ENCODE peak calls at places on chromosomes 12 and 14, in ten cellular contexts. B is activated CD4-positive, CD25-positive, alpha-beta regulatory T cell treated with anti-CD3 and anti-CD28 coated beads, Interleukin-2, amount 50 U/mL, for 16 hours; Y is cardiac muscle cell; Z is NAMALWA; R is C1 segment of cervical spinal cord; D is stimulated activated CD4-positive, alpha-beta T cell treated with anti-CD3 and anti-CD28 coated beads, Interleukin-12 subunit alpha, Interleukin-12 subunit beta, amount 100 ng/mL, for 24 hours; I is NCI-H1105 treated with DMSO at 0.1 percent for 48 hours; J is NCI-H1436; A is SK-N-SH; V is left cardiac atrium. W is an unnamed sample.

GRCh38 chr14:58626441-58626840 is 11.3 kb upstream of the DACT1 start:
- DNase-seq in A (no peak), B (no peak), I (no peak), Z (no peak), V (no peak), J (no peak), R (no peak), D (no peak), Y (peak), W (no peak)

GRCh38 chr12:30694412-30694955 is 1.2 kb downstream of the IPO8 start:
- DNase-seq in Z (no peak), A (no peak), R (no peak), Y (peak), B (no peak), V (no peak), J (no peak), D (no peak), I (peak), W (no peak)

GRCh38 chr12:30939234-30939633 is 12.7 kb downstream of the TSPAN11 start:
- DNase-seq in B (no peak), J (no peak), R (no peak), A (no peak), Y (no peak), I (no peak), D (no peak), Z (no peak), V (no peak), W (no peak)

GRCh38 chr12:3247596-3248270 is 170.6 kb downstream of the TSPAN9 start:
- DNase-seq in R (no peak), J (peak), B (no peak), V (no peak), Z (no peak), D (no peak), A (peak), I (no peak), Y (no peak), W (no peak)

GRCh38 chr12:7162691-7163114 is 26.8 kb upstream of the PEX5 start:
- DNase-seq in B (no peak), R (no peak), V (peak), Y (no peak), A (no peak), J (peak), Z (no peak), I (peak), D (no peak), W (peak)

GRCh38 chr12:52296572-52297215 is 5.4 kb upstream of the KRT81 start:
- DNase-seq in B (no peak), I (no peak), A (no peak), Y (no peak), R (no peak), D (no peak), Z (no peak), J (no peak), V (no peak), W (no peak)

GRCh38 chr12:122420471-122421262 is 1.8 kb downstream of the CLIP1 start:
- DNase-seq in B (no peak), Z (no peak), Y (no peak), D (no peak), V (no peak), R (no peak), J (no peak), I (no peak), A (no peak), W (no peak)

GRCh38 chr12:71972441-71973074 is 33.9 kb downstream of the TPH2 start:
- DNase-seq in V (no peak), I (peak), D (no peak), Y (no peak), Z (no peak), R (no peak), A (no peak), J (no peak), B (no peak), W (peak)